ENCODE peak calls at places on chromosomes 16 and 17, in four cellular contexts. E is H1, F is K562, Y is HepG2. J is an unnamed sample.

GRCh38 chr16:69187387-69187890 is 475 bp downstream of the SNTB2 start:
- DNase-seq in Y (no peak), E (no peak), F (peak; percentile 45), J (peak; percentile 60)

GRCh38 chr17:68346448-68346847 is 55.2 kb downstream of the ARSG start:
- DNase-seq in F (no peak), Y (no peak), E (no peak), J (no peak)

GRCh38 chr16:88348377-88349152 is 34.2 kb upstream of the ZNF469 start:
- DNase-seq in Y (no peak), E (no peak), F (no peak), J (no peak)

GRCh38 chr16:20763461-20764232 is at the start of gene ACSM3:
- DNase-seq in F (peak; percentile 93), Y (peak; percentile 83), E (peak; percentile 13), J (peak; percentile 46)

GRCh38 chr17:72947475-72947874 is 145.0 kb downstream of the SLC39A11 start:
- DNase-seq in Y (no peak), E (no peak), F (no peak), J (no peak)

GRCh38 chr16:61862221-61862620 is 174.0 kb downstream of the CDH8 start:
- DNase-seq in F (no peak), E (no peak), Y (no peak), J (no peak)

GRCh38 chr17:81429813-81430510 is 34.7 kb downstream of the BAHCC1 start:
- DNase-seq in E (no peak), Y (no peak), F (no peak), J (no peak)

GRCh38 chr17:13256545-13256944 is 238.7 kb upstream of the ELAC2 start:
- DNase-seq in E (no peak), Y (no peak), F (no peak), J (no peak)

GRCh38 chr16:65919116-65919515 is 447.4 kb upstream of the CDH5 start:
- DNase-seq in E (no peak), Y (no peak), F (no peak), J (no peak)

GRCh38 chr17:34203018-34203646 is 52.0 kb upstream of the CCL2 start:
- DNase-seq in E (no peak), F (no peak), Y (no peak), J (no peak)

GRCh38 chr16:55487048-55487803 is 8.2 kb downstream of the MMP2 start:
- DNase-seq in Y (no peak), E (no peak), F (no peak), J (no peak)

GRCh38 chr16:86664518-86665318 is 86.4 kb downstream of the FOXL1 start:
- DNase-seq in Y (peak; percentile 84), E (no peak), F (peak; percentile 69), J (peak; percentile 94)

GRCh38 chr17:17819561-17819995 is 17.2 kb downstream of the SREBF1 start:
- DNase-seq in E (no peak), F (peak; percentile 88), Y (peak; percentile 78), J (peak; percentile 87)

GRCh38 chr16:66616592-66616991 is 12.1 kb downstream of the CMTM3 start:
- DNase-seq in Y (no peak), E (no peak), F (no peak), J (no peak)

GRCh38 chr16:57742543-57742942 is 7.0 kb downstream of the KATNB1 start:
- DNase-seq in E (no peak), F (peak; percentile 41), Y (no peak), J (no peak)

GRCh38 chr16:78822509-78822908 is 723.1 kb downstream of the WWOX start:
- DNase-seq in E (no peak), Y (no peak), F (no peak), J (no peak)
- H2AFZ ChIP-seq in E (no peak overlapping the region), Y (no peak overlapping the region), F (no peak overlapping the region), J (no peak overlapping the region)

GRCh38 chr17:78802459-78802858 is 20.4 kb upstream of the CYTH1 start:
- DNase-seq in Y (no peak), E (no peak), F (no peak), J (no peak)

GRCh38 chr17:78803161-78803845 is 21.2 kb upstream of the CYTH1 start:
- DNase-seq in Y (no peak), F (no peak), E (no peak), J (no peak)

GRCh38 chr17:78800132-78800931 is 18.3 kb upstream of the CYTH1 start:
- DNase-seq in E (no peak), Y (no peak), F (no peak), J (no peak)

GRCh38 chr17:78804777-78805176 is 22.7 kb upstream of the CYTH1 start:
- DNase-seq in F (no peak), Y (no peak), E (no peak), J (peak; percentile 54)

GRCh38 chr17:78802008-78802407 is 19.9 kb upstream of the CYTH1 start:
- DNase-seq in E (no peak), Y (no peak), F (no peak), J (no peak)
- TF ChIP-seq JUN in E (no peak), Y (no peak), F (no peak), J (no peak)

GRCh38 chr16:49058382-49058781 is 223.3 kb downstream of the CBLN1 start:
- DNase-seq in Y (no peak), F (no peak), E (no peak), J (no peak)
- H2AFZ ChIP-seq in Y (no peak overlapping the region), F (no peak overlapping the region), E (no peak overlapping the region), J (no peak overlapping the region)

GRCh38 chr16:89607937-89608740 is 5.3 kb upstream of the DPEP1 start:
- DNase-seq in E (no peak), Y (no peak), F (no peak), J (no peak)

GRCh38 chr16:89610108-89610453 is 3.4 kb upstream of the DPEP1 start:
- DNase-seq in Y (no peak), F (no peak), E (no peak), J (no peak)

GRCh38 chr16:89606006-89606405 is 7.4 kb upstream of the DPEP1 start:
- DNase-seq in F (no peak), Y (no peak), E (no peak), J (no peak)

GRCh38 chr16:89605186-89605970 is 8.1 kb upstream of the DPEP1 start:
- DNase-seq in F (no peak), Y (no peak), E (no peak), J (no peak)

GRCh38 chr16:89607453-89607852 is 6.0 kb upstream of the DPEP1 start:
- DNase-seq in E (no peak), F (peak; percentile 53), Y (no peak), J (no peak)
- TF ChIP-seq JUN in E (no peak), F (no peak), Y (no peak), J (no peak)

GRCh38 chr16:75406943-75407342 is 26.4 kb downstream of the CFDP1 start:
- DNase-seq in E (no peak), Y (no peak), F (no peak), J (no peak)

GRCh38 chr16:75401697-75402096 is 31.6 kb downstream of the CFDP1 start:
- DNase-seq in F (no peak), Y (no peak), E (no peak), J (no peak)

GRCh38 chr16:75398333-75398732 is 35.0 kb downstream of the CFDP1 start:
- DNase-seq in Y (no peak), E (no peak), F (no peak), J (no peak)

GRCh38 chr16:75402821-75403475 is 30.4 kb downstream of the CFDP1 start:
- DNase-seq in Y (peak; percentile 36), E (no peak), F (peak; percentile 36), J (peak; percentile 74)

GRCh38 chr16:75402174-75402820 is 31.0 kb downstream of the CFDP1 start:
- DNase-seq in F (no peak), Y (no peak), E (no peak), J (peak; percentile 94)
- H2AFZ ChIP-seq in F (no peak overlapping the region), Y (no peak overlapping the region), E (no peak overlapping the region), J (no peak overlapping the region)